ENCODE peak calls at places on chromosomes 6 and 20, in ten cellular contexts. S, H, C, R, G, X, Q, E, F and O are unnamed samples.

GRCh38 chr6:17032595-17033591 is 69.0 kb upstream of the STMND1 start:
- DNase-seq in S (peak; percentile 91), H (no peak), C (no peak), R (peak; percentile 95), G (peak; percentile 81), X (no peak), Q (peak; percentile 61), E (peak; percentile 95), F (peak; percentile 95), O (peak; percentile 79)

GRCh38 chr6:134138226-134138975 is 86.0 kb upstream of the SLC2A12 start:
- DNase-seq in S (no peak), H (no peak), C (no peak), R (peak; percentile 55), G (no peak), X (no peak), Q (no peak), E (peak; percentile 6), F (peak; percentile 86), O (no peak)

GRCh38 chr6:168229368-168229752 is 90.2 kb downstream of the DACT2 start:
- DNase-seq in S (no peak), H (no peak), C (no peak), R (no peak), G (no peak), X (no peak), Q (no peak), E (no peak), F (no peak), O (no peak)

GRCh38 chr6:121765060-121765459 is 329.6 kb downstream of the GJA1 start:
- DNase-seq in S (no peak), H (no peak), C (no peak), R (no peak), G (no peak), X (no peak), Q (no peak), E (peak; percentile 38), F (no peak), O (no peak)

GRCh38 chr6:40398810-40399477 is 188.2 kb downstream of the LRFN2 start:
- DNase-seq in S (no peak), H (peak; percentile 25), C (no peak), R (no peak), G (no peak), X (peak; percentile 2), Q (no peak), E (no peak), F (no peak), O (no peak)

GRCh38 chr6:112258636-112259336 is 4.4 kb upstream of the LAMA4 start:
- DNase-seq in S (no peak), H (no peak), C (no peak), R (peak; percentile 57), G (no peak), X (no peak), Q (no peak), E (peak; percentile 19), F (no peak), O (no peak)

GRCh38 chr6:143598466-143599080 is 79.2 kb upstream of the PHACTR2 start:
- DNase-seq in S (no peak), H (no peak), C (no peak), R (no peak), G (no peak), X (no peak), Q (no peak), E (no peak), F (no peak), O (no peak)

GRCh38 chr6:116189472-116189871 is 63.5 kb upstream of the COL10A1 start:
- DNase-seq in S (no peak), H (no peak), C (no peak), R (no peak), G (no peak), X (no peak), Q (no peak), E (no peak), F (peak; percentile 38), O (no peak)

GRCh38 chr6:30647802-30648460 is 998 bp downstream of the C6orf136 start:
- DNase-seq in S (no peak), H (no peak), C (no peak), R (no peak), G (no peak), X (no peak), Q (no peak), E (no peak), F (no peak), O (no peak)

GRCh38 chr6:160678230-160678629 is 14.2 kb upstream of the LPA start:
- DNase-seq in S (no peak), H (no peak), C (no peak), R (no peak), G (no peak), X (no peak), Q (no peak), E (peak; percentile 0), F (no peak), O (no peak)

GRCh38 chr6:64792534-64792933 is 914.5 kb downstream of the EYS start:
- DNase-seq in S (no peak), H (no peak), C (no peak), R (no peak), G (no peak), X (no peak), Q (no peak), E (no peak), F (no peak), O (no peak)

GRCh38 chr6:23656257-23656731 is 469.7 kb upstream of the NRSN1 start:
- DNase-seq in S (no peak), H (peak; percentile 41), C (no peak), R (no peak), G (no peak), X (no peak), Q (no peak), E (peak; percentile 4), F (no peak), O (no peak)

GRCh38 chr6:170172406-170172805 is 118.5 kb downstream of the DLL1 start:
- DNase-seq in S (no peak), H (no peak), C (no peak), R (no peak), G (no peak), X (no peak), Q (no peak), E (no peak), F (no peak), O (peak; percentile 21)

GRCh38 chr6:126147416-126147815 is 161.1 kb downstream of the TRMT11 start:
- DNase-seq in S (no peak), H (peak; percentile 49), C (no peak), R (no peak), G (no peak), X (no peak), Q (no peak), E (peak; percentile 16), F (no peak), O (no peak)

GRCh38 chr6:126143650-126144260 is 157.4 kb downstream of the TRMT11 start:
- DNase-seq in S (no peak), H (peak; percentile 91), C (no peak), R (no peak), G (no peak), X (no peak), Q (no peak), E (peak; percentile 53), F (no peak), O (no peak)

GRCh38 chr6:126148853-126149252 is 162.5 kb downstream of the TRMT11 start:
- DNase-seq in S (no peak), H (no peak), C (no peak), R (no peak), G (no peak), X (no peak), Q (no peak), E (no peak), F (no peak), O (no peak)

GRCh38 chr6:126140015-126140414 is 153.7 kb downstream of the TRMT11 start:
- DNase-seq in S (no peak), H (no peak), C (no peak), R (no peak), G (no peak), X (no peak), Q (no peak), E (no peak), F (no peak), O (no peak)

DNA sequence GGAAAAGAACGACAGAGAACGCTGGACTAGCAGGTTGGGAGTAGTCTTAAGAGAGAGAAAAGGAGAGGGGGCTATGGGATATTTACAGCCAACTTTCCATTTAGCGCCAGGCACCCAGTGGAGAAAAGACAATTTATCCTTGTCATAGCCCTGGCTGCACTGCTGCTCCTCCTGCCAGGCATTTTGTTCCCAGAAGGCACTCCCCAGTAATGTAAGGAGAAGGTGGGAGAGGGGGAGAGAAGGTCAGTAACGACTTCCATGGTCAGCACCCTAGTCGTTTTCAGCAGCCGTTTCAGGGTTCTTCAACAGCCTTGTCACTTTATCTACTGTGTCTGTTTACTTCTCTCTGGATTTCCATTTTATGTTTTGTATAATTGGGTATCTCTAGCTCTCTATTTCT is 159.0 kb downstream of the TRMT11 start:
- DNase-seq in S (no peak), H (peak; percentile 46), C (no peak), R (no peak), G (no peak), X (no peak), Q (no peak), E (no peak), F (no peak), O (no peak)
- H3K27ac ChIP-seq in S (no peak overlapping the region), H (peak overlapping the region; percentile 88), C (no peak overlapping the region), R (no peak overlapping the region), G (no peak overlapping the region), X (no peak overlapping the region), Q (no peak overlapping the region), E (no peak overlapping the region), F (no peak overlapping the region), O (no peak overlapping the region)

GRCh38 chr6:33822575-33823395 is 19.0 kb upstream of the MLN start:
- DNase-seq in S (peak; percentile 52), H (peak; percentile 82), C (peak; percentile 33), R (no peak), G (no peak), X (peak; percentile 66), Q (no peak), E (no peak), F (no peak), O (no peak)
- TF ChIP-seq CTCF in S (peak; percentile 50), H (peak; percentile 53), C (peak; percentile 41), R (peak; percentile 27), G (no peak), X (peak; percentile 63), Q (no peak), E (peak; percentile 26), F (peak; percentile 19), O (no peak)

GRCh38 chr6:35028781-35029180 is 112.4 kb downstream of the TCP11 start:
- DNase-seq in S (no peak), H (no peak), C (no peak), R (no peak), G (no peak), X (no peak), Q (no peak), E (no peak), F (no peak), O (no peak)
- H3K27ac ChIP-seq in S (no peak overlapping the region), H (no peak overlapping the region), C (no peak overlapping the region), R (no peak overlapping the region), G (no peak overlapping the region), X (no peak overlapping the region), Q (no peak overlapping the region), E (no peak overlapping the region), F (no peak overlapping the region), O (no peak overlapping the region)

DNA sequence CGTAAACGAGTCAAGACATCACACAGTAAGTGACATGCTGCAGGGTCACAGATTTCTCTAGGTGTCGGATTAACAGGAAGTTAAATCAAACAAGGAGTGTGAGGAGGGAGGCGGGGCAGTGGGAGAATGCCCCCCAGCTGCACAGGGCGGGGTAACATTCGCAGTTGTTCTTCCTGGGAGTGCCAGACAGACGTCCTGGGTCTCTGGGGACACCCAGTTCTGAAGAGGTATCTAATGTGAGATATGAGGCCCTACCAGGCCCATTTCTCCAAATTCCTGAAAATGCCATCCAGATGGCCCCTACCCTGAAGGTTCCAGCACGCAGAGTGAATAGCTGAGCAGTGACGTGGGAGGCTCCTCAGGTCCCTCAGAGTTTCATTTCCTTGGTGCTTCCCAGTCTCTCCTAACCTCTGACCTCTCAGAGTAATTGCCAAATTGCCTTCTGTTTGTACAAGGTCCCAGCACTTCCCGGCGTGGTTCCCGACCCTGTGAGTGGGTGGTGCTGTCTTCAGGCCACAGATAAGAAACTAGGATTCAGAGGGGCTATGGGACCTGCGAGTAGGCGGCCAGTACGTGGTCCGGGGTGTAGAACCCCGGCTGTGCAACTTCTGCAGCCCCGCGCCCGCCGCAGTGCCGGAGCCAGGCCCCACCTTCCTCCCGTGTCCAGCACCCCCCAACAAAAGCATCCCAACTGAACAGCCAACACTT is 1.8 kb downstream of the RRBP1 start:
- DNase-seq in S (peak; percentile 80), H (peak; percentile 35), C (no peak), R (peak; percentile 71), G (peak; percentile 68), X (no peak), Q (peak; percentile 72), E (peak; percentile 48), F (peak; percentile 85), O (peak; percentile 78)
- TF ChIP-seq CTCF in S (peak; percentile 7), H (no peak), C (no peak), R (no peak), G (no peak), X (no peak), Q (no peak), E (no peak), F (no peak), O (no peak)